ENCODE peak calls at places on chromosomes 11 and 22, in six cellular contexts. P, C, X, U, M and N are unnamed samples.

GRCh38 chr11:126917531-126918204 is 82.9 kb downstream of the KIRREL3 start:
- DNase-seq in M (no peak), U (peak; percentile 94), C (no peak), X (peak; percentile 93), P (peak; percentile 93), N (peak; percentile 97)

GRCh38 chr11:62710001-62710345 is 2.5 kb downstream of the GNG3 start:
- DNase-seq in X (no peak), U (no peak), M (no peak), C (no peak), P (no peak), N (no peak)

GRCh38 chr11:107606122-107606521 is 15.2 kb downstream of the ELMOD1 start:
- DNase-seq in M (no peak), U (no peak), C (no peak), P (no peak), X (no peak), N (no peak)

GRCh38 chr22:45400046-45400445 is 13.4 kb downstream of the SMC1B start:
- DNase-seq in U (no peak), X (no peak), P (no peak), C (no peak), M (no peak), N (no peak)

GRCh38 chr11:11512502-11512901 is 109.3 kb downstream of the GALNT18 start:
- DNase-seq in U (no peak), C (no peak), M (no peak), P (no peak), X (no peak), N (no peak)

GRCh38 chr11:29293825-29294224 is 723.0 kb downstream of the KCNA4 start:
- DNase-seq in C (no peak), M (no peak), X (no peak), P (peak; percentile 81), U (peak; percentile 62), N (no peak)

GRCh38 chr11:19905280-19905853 is 192.7 kb downstream of the NAV2 start:
- DNase-seq in U (no peak), M (no peak), C (no peak), X (no peak), P (no peak), N (peak; percentile 31)

GRCh38 chr22:26713823-26714449 is 56.5 kb downstream of the MIAT start:
- DNase-seq in X (no peak), C (no peak), P (peak; percentile 69), M (no peak), U (no peak), N (peak; percentile 32)

GRCh38 chr22:24005201-24005600 is at the start of gene GSTT4:
- DNase-seq in U (no peak), P (no peak), C (no peak), X (no peak), M (no peak), N (no peak)

GRCh38 chr22:49820984-49821383 is 6.7 kb downstream of the BRD1 start:
- DNase-seq in U (no peak), C (no peak), P (no peak), M (no peak), X (no peak), N (no peak)

DNA sequence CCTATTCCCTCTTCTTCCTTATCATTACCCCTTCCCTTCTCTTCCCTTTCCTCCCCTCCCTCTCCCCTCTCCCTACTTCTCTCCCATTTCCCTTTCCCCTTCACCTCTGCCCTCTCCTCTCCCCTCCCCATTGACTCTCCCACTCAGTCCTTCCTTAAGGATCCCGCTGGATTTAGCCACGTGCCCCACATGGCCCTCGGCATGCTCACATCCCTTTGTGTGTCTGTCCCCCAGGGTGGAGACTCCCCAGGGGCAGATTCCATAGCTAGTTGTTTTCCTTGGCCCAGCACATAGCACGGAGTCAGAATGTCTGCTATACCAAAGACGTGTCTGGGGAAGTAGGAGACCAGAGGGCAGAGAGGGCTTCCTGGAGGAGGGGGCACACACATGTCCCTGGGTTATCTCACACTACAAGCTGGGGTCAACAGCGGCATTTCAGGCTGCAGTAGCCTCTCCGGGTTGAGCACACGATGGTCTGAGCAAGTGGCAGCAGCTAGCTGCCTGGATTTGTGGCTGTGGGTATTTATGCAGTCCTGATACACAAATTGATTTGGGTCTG is 487.0 kb downstream of the TBC1D22A start:
- DNase-seq in X (no peak), P (no peak), C (no peak), M (no peak), U (no peak), N (no peak)
- H3K4me3 ChIP-seq in X (no peak overlapping the region), P (no peak overlapping the region), C (no peak overlapping the region), M (no peak overlapping the region), U (no peak overlapping the region), N (no peak overlapping the region)

GRCh38 chr11:76445122-76446084 is 585 bp downstream of the EMSY start:
- DNase-seq in P (peak; percentile 94), M (peak; percentile 63), U (peak; percentile 72), C (peak; percentile 78), X (peak; percentile 67), N (peak; percentile 25)
- TF ChIP-seq CTCF in P (peak; percentile 41), M (no peak), U (peak; percentile 16), C (no peak), X (no peak), N (peak; percentile 18)

GRCh38 chr11:2928605-2929510 is at the start of gene PHLDA2:
- DNase-seq in P (peak; percentile 59), M (no peak), X (no peak), C (peak; percentile 60), U (peak; percentile 48), N (no peak)

GRCh38 chr11:2927493-2927800 is 1.8 kb downstream of the PHLDA2 start:
- DNase-seq in C (no peak), M (no peak), P (no peak), U (no peak), X (no peak), N (no peak)

GRCh38 chr11:2926611-2927492 is 2.4 kb downstream of the PHLDA2 start:
- DNase-seq in P (no peak), C (no peak), M (no peak), X (no peak), U (no peak), N (no peak)

GRCh38 chr11:2929511-2929879 is 275 bp upstream of the PHLDA2 start:
- DNase-seq in C (no peak), U (no peak), P (peak; percentile 56), X (no peak), M (no peak), N (no peak)

GRCh38 chr11:2927851-2928604 is 1.2 kb downstream of the PHLDA2 start:
- DNase-seq in P (no peak), C (peak; percentile 18), X (no peak), U (no peak), M (no peak), N (no peak)
- H3K4me3 ChIP-seq in P (peak overlapping the region; percentile 87), C (peak overlapping the region; percentile 39), X (peak overlapping the region; percentile 83), U (peak overlapping the region; percentile 77), M (peak overlapping the region; percentile 38), N (peak overlapping the region; percentile 86)

GRCh38 chr11:69310934-69311766 is 17.2 kb downstream of the MYEOV start:
- DNase-seq in C (peak; percentile 36), M (no peak), P (no peak), X (no peak), U (no peak), N (no peak)

GRCh38 chr11:69314555-69314954 is 20.6 kb downstream of the MYEOV start:
- DNase-seq in C (no peak), X (no peak), P (no peak), M (no peak), U (no peak), N (no peak)

GRCh38 chr11:69311767-69312385 is 17.9 kb downstream of the MYEOV start:
- DNase-seq in P (no peak), M (no peak), U (no peak), C (peak; percentile 81), X (no peak), N (no peak)

GRCh38 chr11:69313992-69314391 is 20.0 kb downstream of the MYEOV start:
- DNase-seq in X (no peak), P (no peak), M (no peak), U (no peak), C (no peak), N (no peak)

GRCh38 chr11:69312418-69313399 is 18.8 kb downstream of the MYEOV start:
- DNase-seq in M (no peak), U (no peak), C (no peak), X (no peak), P (no peak), N (no peak)
- TF ChIP-seq CTCF in M (no peak), U (no peak), C (no peak), X (no peak), P (no peak), N (no peak)

DNA sequence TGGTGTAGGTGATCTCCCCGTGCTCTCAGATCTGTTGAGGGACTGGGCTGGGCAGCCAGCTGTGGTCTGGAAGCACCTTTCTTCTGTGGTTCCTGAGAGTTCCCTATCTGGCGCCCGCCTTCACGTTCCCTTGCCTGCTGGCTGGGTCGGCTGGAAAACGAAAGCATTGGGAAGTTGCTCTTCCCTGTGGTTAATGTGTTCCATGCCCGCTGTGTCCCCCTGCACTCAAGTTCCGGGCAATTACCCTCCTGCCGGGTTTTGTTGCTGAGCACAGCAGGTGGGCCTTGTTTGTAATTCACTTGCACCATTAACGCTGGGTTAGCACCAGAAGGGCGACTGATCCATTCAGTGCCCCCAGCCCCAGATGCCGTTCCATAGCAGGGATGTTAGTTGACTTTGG is 134.1 kb downstream of the GRIK4 start:
- DNase-seq in M (no peak), U (no peak), X (no peak), C (no peak), P (no peak), N (no peak)
- H3K4me3 ChIP-seq in M (no peak overlapping the region), U (no peak overlapping the region), X (no peak overlapping the region), C (no peak overlapping the region), P (no peak overlapping the region), N (no peak overlapping the region)

GRCh38 chr11:9758676-9759518 is 95.0 kb downstream of the SWAP70 start:
- DNase-seq in U (no peak), C (peak; percentile 75), X (peak; percentile 35), P (peak; percentile 64), M (peak; percentile 75), N (no peak)

GRCh38 chr11:9756878-9757277 is 93.0 kb downstream of the SWAP70 start:
- DNase-seq in U (no peak), C (no peak), M (no peak), P (no peak), X (no peak), N (no peak)

GRCh38 chr11:9759519-9760179 is 95.8 kb downstream of the SWAP70 start:
- DNase-seq in X (peak; percentile 100), U (peak; percentile 99), C (peak; percentile 92), M (peak; percentile 87), P (peak; percentile 100), N (peak; percentile 99)

GRCh38 chr11:9756461-9756860 is 92.6 kb downstream of the SWAP70 start:
- DNase-seq in P (no peak), M (no peak), U (no peak), X (no peak), C (no peak), N (no peak)

DNA sequence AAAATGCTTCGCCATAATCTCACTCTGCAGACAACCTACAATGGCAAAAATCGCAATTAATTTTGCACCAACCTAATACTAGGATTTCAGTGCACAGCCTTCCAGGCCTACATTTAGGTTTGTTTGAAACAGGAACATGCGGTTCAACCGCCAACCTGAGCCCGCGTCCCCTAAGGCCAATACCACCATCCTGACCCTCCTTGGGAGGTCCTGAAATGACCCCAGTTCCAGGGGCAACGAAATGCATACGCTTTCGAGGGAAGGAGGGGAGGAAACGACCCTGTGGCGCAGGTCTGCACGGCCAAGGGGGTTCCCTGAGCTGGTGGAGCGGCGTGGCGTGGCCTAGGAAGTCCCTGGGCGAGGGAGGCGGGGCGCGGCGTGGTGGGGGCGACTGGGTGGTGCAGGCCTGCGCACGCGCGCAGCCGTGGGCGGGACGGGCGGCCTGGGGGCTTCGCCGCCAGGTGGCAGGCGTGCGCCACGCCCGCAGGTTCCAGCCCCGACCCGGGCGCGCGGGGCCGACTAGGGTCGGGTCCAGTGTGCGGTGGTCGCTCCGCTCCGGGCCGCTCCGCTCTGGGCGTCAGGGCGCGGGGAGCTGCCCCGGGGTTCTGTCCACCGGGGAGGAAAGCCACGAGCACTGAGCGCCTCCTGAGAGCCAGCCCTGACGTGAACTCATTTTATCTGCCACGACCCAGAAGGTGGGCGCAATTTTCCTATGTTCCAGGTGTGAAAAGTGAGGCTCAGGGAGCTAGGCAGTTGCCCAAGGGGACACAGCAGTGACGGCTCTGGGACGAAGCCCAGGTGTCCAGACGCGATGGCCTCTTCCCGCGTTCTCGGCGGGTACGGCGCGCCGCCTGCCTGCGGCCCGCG is 94.2 kb downstream of the SWAP70 start:
- DNase-seq in C (peak; percentile 92), P (peak; percentile 54), U (no peak), M (peak; percentile 88), X (no peak), N (no peak)
- TF ChIP-seq CTCF in C (peak; percentile 36), P (peak; percentile 44), U (peak; percentile 51), M (peak; percentile 98), X (peak; percentile 35), N (peak; percentile 27)